ENCODE peak calls at places on chromosomes 13 and 19, in six cellular contexts. C is IMR-90, D is H9, E is neuronal stem cell, M is H1, T is mesendoderm. Q is an unnamed sample.

GRCh38 chr13:23554000-23554399 is 16.2 kb upstream of the TNFRSF19 start:
- DNase-seq in E (no peak), T (no peak), C (peak), D (no peak), M (no peak), Q (peak)

GRCh38 chr13:48662226-48662625 is 8.5 kb downstream of the CYSLTR2 start:
- DNase-seq in T (no peak), E (no peak), D (no peak), C (no peak), M (no peak), Q (no peak)

GRCh38 chr19:18373892-18374629 is 11.9 kb upstream of the GDF15 start:
- DNase-seq in T (peak), M (peak), C (peak), D (peak), E (no peak), Q (peak)

GRCh38 chr19:38055655-38056521 is 148.9 kb downstream of the SIPA1L3 start:
- DNase-seq in E (no peak), C (no peak), T (no peak), M (peak), D (no peak), Q (no peak)

GRCh38 chr13:97124237-97124636 is 97.9 kb upstream of the MBNL2 start:
- DNase-seq in D (no peak), M (no peak), E (no peak), C (no peak), T (no peak), Q (no peak)

GRCh38 chr13:53138369-53139036 is 109.9 kb downstream of the OLFM4 start:
- DNase-seq in C (peak), E (no peak), M (no peak), D (no peak), T (peak), Q (no peak)

GRCh38 chr19:32037998-32038732 is 307.2 kb upstream of the ZNF507 start:
- DNase-seq in M (no peak), T (no peak), D (no peak), C (no peak), E (no peak), Q (no peak)

GRCh38 chr13:45200701-45201230 is at the start of gene KCTD4:
- DNase-seq in C (peak), M (no peak), E (no peak), T (no peak), D (no peak), Q (peak)

GRCh38 chr19:45307361-45307760 is 15.3 kb downstream of the CKM start:
- DNase-seq in D (no peak), C (no peak), E (no peak), M (no peak), T (no peak), Q (no peak)

GRCh38 chr13:101155920-101156319 is 260.4 kb downstream of the NALCN start:
- DNase-seq in D (no peak), C (no peak), M (no peak), E (no peak), T (peak), Q (peak)

DNA sequence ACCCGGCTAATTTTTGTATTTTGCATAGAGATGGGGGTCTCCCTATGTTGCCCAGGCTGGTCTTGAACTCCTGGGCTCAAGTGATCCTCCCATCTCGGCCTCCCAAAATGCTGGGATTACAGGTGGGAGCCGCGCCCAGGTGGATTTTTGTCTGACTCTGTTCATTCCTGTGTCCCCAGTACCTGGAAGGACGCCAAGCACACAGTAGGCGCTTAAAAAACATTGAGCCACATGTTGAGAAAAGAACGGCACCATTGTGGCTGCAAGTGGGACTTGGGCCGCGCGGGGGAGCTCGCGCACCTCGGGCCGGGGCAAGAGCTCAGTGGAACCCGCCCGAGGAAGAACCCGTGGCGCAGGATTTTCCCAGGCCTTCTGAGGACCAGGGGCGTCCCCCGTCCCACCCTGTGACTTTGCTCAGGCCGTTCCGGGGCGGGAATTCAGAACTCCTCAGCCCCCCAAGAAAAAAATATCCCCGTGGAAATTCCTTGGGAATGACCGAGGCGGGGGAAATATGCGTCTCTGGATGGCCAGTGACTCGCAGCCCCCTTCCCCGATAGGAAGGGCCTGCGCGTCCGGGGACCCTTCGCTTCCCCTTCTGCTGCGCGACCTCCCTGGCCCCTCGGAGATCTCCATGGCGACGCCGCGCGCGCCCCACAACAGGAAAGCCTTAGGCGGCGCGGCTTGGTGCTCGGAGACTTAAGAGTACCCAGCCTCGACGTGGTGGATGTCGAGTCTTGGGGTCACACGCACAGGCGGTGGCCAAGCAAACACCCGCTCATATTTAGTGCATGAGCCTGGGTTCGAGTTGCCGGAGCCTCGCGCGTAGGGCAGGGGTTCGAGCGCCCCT is 1.4 kb upstream of the ICAM1 start:
- DNase-seq in T (peak), C (peak), D (peak), E (peak), M (peak), Q (peak)
- H3K4ac ChIP-seq in T (no peak), C (peak), D (no peak), E (no peak), M (peak), Q (peak)

GRCh38 chr19:2722541-2723344 is 1.6 kb upstream of the DIRAS1 start:
- DNase-seq in D (no peak), T (no peak), C (peak), M (no peak), E (no peak), Q (peak)
- H3K27ac ChIP-seq in D (no peak), T (no peak), C (no peak), M (no peak), E (no peak), Q (no peak)

GRCh38 chr19:11023016-11023415 is 62.2 kb downstream of the SMARCA4 start:
- DNase-seq in M (no peak), E (no peak), C (no peak), D (no peak), T (no peak), Q (no peak)
- H3K4me2 ChIP-seq in M (no peak), E (no peak), C (no peak), D (no peak), T (no peak), Q (no peak)

GRCh38 chr13:27252467-27252866 is 1.1 kb downstream of the RPL21 start:
- DNase-seq in C (no peak), T (no peak), M (no peak), E (no peak), D (no peak), Q (no peak)

GRCh38 chr13:27245610-27246009 is 5.7 kb upstream of the RPL21 start:
- DNase-seq in D (no peak), C (no peak), M (no peak), E (no peak), T (no peak), Q (no peak)

GRCh38 chr13:27257233-27257568 is 5.8 kb downstream of the RPL21 start:
- DNase-seq in E (no peak), M (no peak), C (no peak), D (no peak), T (no peak), Q (no peak)

GRCh38 chr13:27250833-27251165 is 559 bp upstream of the RPL21 start:
- DNase-seq in T (no peak), E (no peak), M (no peak), C (no peak), D (no peak), Q (no peak)

DNA sequence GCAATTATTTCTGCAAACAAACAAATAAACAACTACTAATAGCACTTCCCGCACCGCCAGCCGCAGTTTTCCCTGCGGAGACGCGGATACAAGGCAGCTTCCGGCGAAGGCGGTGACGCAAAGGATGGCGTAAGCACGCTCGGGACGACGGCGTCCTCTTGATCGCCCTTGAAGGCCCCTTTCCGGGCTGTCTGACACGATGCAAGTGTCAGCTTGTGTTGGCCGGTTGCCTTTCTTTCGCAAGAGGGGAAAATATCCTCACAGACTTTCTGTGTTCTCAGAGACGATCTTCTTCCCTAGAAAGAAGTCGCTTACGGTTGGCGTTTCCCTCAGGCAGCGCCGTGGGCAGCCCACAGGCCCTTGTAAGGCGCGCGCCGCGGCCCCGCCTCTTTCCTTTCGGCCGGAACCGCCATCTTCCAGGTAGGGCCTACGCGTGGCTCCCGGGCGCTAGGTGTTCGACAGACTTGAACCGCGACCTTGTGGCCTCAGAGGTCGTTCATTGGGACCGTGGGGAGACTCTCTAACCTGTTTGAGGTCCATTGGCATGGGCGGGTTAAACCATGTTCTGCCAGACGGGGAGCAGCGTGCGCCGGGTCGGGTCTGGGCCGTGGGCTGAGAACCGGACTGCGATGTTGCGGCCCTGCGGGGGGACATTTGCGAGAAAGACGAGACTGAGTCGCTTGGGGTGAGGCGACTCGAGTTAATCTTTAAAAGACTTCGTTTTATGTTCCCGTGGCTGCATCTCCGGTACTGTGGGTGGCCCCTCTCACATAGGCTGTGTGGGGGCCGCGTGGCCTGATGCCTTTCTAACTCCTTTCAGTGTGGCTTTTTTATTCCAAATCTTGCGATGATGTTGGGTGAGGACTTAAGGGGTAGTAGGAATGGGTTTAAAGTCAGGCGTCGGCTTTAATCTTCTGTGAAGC is at the start of gene RPL21:
- DNase-seq in C (peak), E (peak), T (peak), D (peak), M (peak), Q (peak)
- H3K4ac ChIP-seq in C (peak), E (peak), T (peak), D (peak), M (peak), Q (peak)

GRCh38 chr13:113448545-113448884 is 4.8 kb downstream of the ADPRHL1 start:
- DNase-seq in T (peak), C (no peak), E (no peak), D (peak), M (no peak), Q (peak)
- H3K27ac ChIP-seq in T (no peak), C (no peak), E (no peak), D (no peak), M (no peak), Q (no peak)